ENCODE peak calls at places on chromosome 2, in seven cellular contexts. T is left lung; W is OCI-LY7; P is mammary epithelial cell; F is kidney; S is CD4-positive, alpha-beta memory T cell; D is uterus. A is an unnamed sample. For H3K4me1, the result is how much of the 10 kb centered on the place peaks cover.

GRCh38 chr2:67649331-67650071 is 252.4 kb downstream of the ETAA1 start:
- DNase-seq in T (peak), W (no peak), P (no peak), F (peak), S (no peak), D (peak), A (no peak)

GRCh38 chr2:138602166-138602460 is 100.5 kb downstream of the SPOPL start:
- DNase-seq in T (no peak), W (no peak), P (peak), F (no peak), S (no peak), D (no peak), A (no peak)

GRCh38 chr2:37768491-37768925 is 97.1 kb upstream of the CDC42EP3 start:
- DNase-seq in T (no peak), W (no peak), P (peak), F (no peak), S (no peak), D (peak), A (no peak)

GRCh38 chr2:101476605-101477208 is 1.8 kb upstream of the RFX8 start:
- DNase-seq in T (no peak), W (no peak), P (peak), F (no peak), S (no peak), D (no peak), A (no peak)

GRCh38 chr2:97673187-97673914 is 3.8 kb downstream of the C2orf92 start:
- DNase-seq in T (no peak), W (no peak), P (no peak), F (no peak), S (no peak), D (no peak), A (no peak)

GRCh38 chr2:26581991-26582842 is 58.9 kb downstream of the CIB4 start:
- DNase-seq in T (no peak), W (no peak), P (no peak), F (no peak), S (no peak), D (no peak), A (no peak)

GRCh38 chr2:42202299-42203008 is 33.3 kb downstream of the EML4 start:
- DNase-seq in T (no peak), W (no peak), P (no peak), F (no peak), S (no peak), D (no peak), A (no peak)

GRCh38 chr2:149175956-149176355 is 137.5 kb downstream of the LYPD6B start:
- DNase-seq in T (no peak), W (no peak), P (no peak), F (no peak), S (no peak), D (no peak), A (no peak)

GRCh38 chr2:105114551-105114950 is 76.7 kb downstream of the MRPS9 start:
- DNase-seq in T (no peak), W (peak), P (peak), F (no peak), S (peak), D (no peak), A (no peak)

GRCh38 chr2:70132244-70133126 is 45.2 kb downstream of the PCBP1 start:
- DNase-seq in T (peak), W (peak), P (peak), F (no peak), S (peak), D (peak), A (peak)

GRCh38 chr2:236689981-236690380 is 120.4 kb downstream of the ACKR3 start:
- DNase-seq in T (no peak), W (no peak), P (peak), F (no peak), S (no peak), D (no peak), A (no peak)

GRCh38 chr2:10821291-10821690 is 8.7 kb upstream of the PDIA6 start:
- DNase-seq in T (no peak), W (no peak), P (no peak), F (no peak), S (no peak), D (no peak), A (no peak)

GRCh38 chr2:173881466-173881865 is 83.7 kb downstream of the SP3 start:
- DNase-seq in T (no peak), W (peak), P (no peak), F (no peak), S (no peak), D (no peak), A (no peak)

GRCh38 chr2:64538764-64539433 is 14.8 kb downstream of the AFTPH start:
- DNase-seq in T (no peak), W (no peak), P (no peak), F (no peak), S (no peak), D (no peak), A (no peak)

GRCh38 chr2:171297951-171298350 is 135.8 kb downstream of the METTL8 start:
- DNase-seq in T (no peak), W (no peak), P (peak), F (no peak), S (no peak), D (no peak), A (no peak)

GRCh38 chr2:47165001-47165555 is 10.0 kb upstream of the STPG4 start:
- DNase-seq in T (no peak), W (no peak), P (no peak), F (no peak), S (no peak), D (no peak), A (no peak)

GRCh38 chr2:68687018-68687417 is 43.6 kb downstream of the PROKR1 start:
- DNase-seq in T (no peak), W (no peak), P (no peak), F (no peak), S (no peak), D (no peak), A (no peak)

GRCh38 chr2:75709297-75709696 is 1.4 kb downstream of the GCFC2 start:
- DNase-seq in T (no peak), W (peak), P (no peak), F (no peak), S (no peak), D (no peak), A (no peak)

GRCh38 chr2:236679906-236680305 is 110.3 kb downstream of the ACKR3 start:
- DNase-seq in T (no peak), W (no peak), P (peak), F (no peak), S (no peak), D (no peak), A (no peak)

GRCh38 chr2:212536385-212537310 is 2.0 kb downstream of the ERBB4 start:
- DNase-seq in T (no peak), W (no peak), P (no peak), F (peak), S (no peak), D (no peak), A (peak)

GRCh38 chr2:44291281-44292248 is 16.3 kb downstream of the SLC3A1 start:
- DNase-seq in T (peak), W (no peak), P (peak), F (peak), S (no peak), D (peak), A (peak)

GRCh38 chr2:133802366-133802765 is 234.1 kb upstream of the NCKAP5 start:
- DNase-seq in T (no peak), W (no peak), P (no peak), F (no peak), S (no peak), D (no peak), A (no peak)

GRCh38 chr2:232142049-232142448 is 180.5 kb downstream of the DIS3L2 start:
- DNase-seq in T (no peak), W (peak), P (peak), F (no peak), S (no peak), D (peak), A (peak)

GRCh38 chr2:186748354-186748753 is 54.5 kb downstream of the FAM171B start:
- DNase-seq in T (no peak), W (no peak), P (no peak), F (no peak), S (no peak), D (no peak), A (no peak)

GRCh38 chr2:152379089-152379488 is 44.1 kb downstream of the FMNL2 start:
- DNase-seq in T (no peak), W (no peak), P (no peak), F (no peak), S (no peak), D (no peak), A (no peak)

GRCh38 chr2:139790807-139791206 is 1010.6 kb upstream of the NXPH2 start:
- DNase-seq in T (no peak), W (peak), P (peak), F (no peak), S (no peak), D (no peak), A (no peak)

GRCh38 chr2:50513724-50514123 is 518.2 kb downstream of the NRXN1 start:
- DNase-seq in T (no peak), W (no peak), P (no peak), F (no peak), S (no peak), D (no peak), A (no peak)

GRCh38 chr2:191374366-191374765 is 129.2 kb downstream of the MYO1B start:
- DNase-seq in T (no peak), W (no peak), P (no peak), F (no peak), S (no peak), D (no peak), A (no peak)

GRCh38 chr2:221553333-221553732 is 18.8 kb downstream of the EPHA4 start:
- DNase-seq in T (no peak), W (no peak), P (no peak), F (no peak), S (no peak), D (no peak), A (no peak)

GRCh38 chr2:602571-603366 is 74.4 kb downstream of the TMEM18 start:
- DNase-seq in T (no peak), W (no peak), P (no peak), F (no peak), S (no peak), D (no peak), A (no peak)

GRCh38 chr2:176575237-176575744 is 306.0 kb downstream of the MTX2 start:
- DNase-seq in T (no peak), W (no peak), P (no peak), F (no peak), S (no peak), D (no peak), A (no peak)

GRCh38 chr2:209425082-209426071 is 1.5 kb downstream of the MAP2 start:
- DNase-seq in T (no peak), W (no peak), P (peak), F (no peak), S (no peak), D (no peak), A (peak)

GRCh38 chr2:62461707-62462106 is 44.3 kb downstream of the TMEM17 start:
- DNase-seq in T (no peak), W (no peak), P (peak), F (no peak), S (no peak), D (no peak), A (no peak)

GRCh38 chr2:1976725-1977416 is 232.6 kb upstream of the PXDN start:
- DNase-seq in T (no peak), W (no peak), P (no peak), F (no peak), S (no peak), D (no peak), A (no peak)

DNA sequence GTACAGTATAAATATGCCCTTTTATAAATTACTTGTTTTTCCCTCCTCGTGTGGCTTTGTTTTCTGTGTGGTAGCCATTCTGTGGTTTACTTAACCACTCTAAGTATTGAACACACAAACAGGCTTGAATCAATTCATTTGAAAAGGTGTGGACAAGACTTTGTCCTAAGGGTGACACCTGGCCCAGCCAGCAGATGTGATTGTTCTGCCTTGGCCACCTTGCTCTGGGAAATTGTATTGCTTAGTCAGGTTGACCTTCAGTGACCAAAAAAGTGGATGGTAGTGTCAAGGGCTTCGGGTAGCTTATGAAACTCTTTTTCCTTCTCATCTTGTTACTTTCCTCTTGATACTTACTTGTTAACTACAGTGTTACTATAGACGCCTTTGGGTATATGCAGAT is 61.9 kb downstream of the DGKD start:
- DNase-seq in T (no peak), W (no peak), P (no peak), F (no peak), S (no peak), D (no peak), A (no peak)
- H3K4me1 ChIP-seq in T (under half), W (half or more), P (under half), F (under half), S (half or more), D (under half), A (under half)

GRCh38 chr2:151299940-151300539 is 10.6 kb upstream of the NMI start:
- DNase-seq in T (no peak), W (no peak), P (no peak), F (no peak), S (no peak), D (no peak), A (no peak)
- H3K4me1 ChIP-seq in T (under half), W (under half), P (under half), F (under half), S (under half), D (under half), A (under half)

DNA sequence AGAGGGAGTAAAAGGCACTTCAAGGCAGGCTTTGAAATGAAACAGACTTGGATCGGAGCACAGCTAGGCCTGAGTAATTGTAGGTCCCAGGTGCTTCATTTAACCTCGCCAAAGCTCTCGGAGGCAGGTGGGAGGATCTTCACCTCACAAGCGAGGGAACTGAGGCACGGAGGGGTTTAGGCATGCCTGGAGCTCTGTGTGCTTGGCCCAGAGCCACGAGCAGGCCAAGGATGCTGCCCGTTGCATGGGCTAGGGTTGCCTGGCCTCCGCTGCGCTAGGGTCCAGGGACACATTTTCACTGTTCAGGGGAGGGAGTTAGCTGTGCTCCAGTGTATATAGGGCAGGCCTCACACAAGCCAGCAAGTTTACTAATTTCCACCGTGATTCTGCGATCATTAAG is 11.2 kb downstream of the TMEM37 start:
- DNase-seq in T (no peak), W (no peak), P (no peak), F (no peak), S (no peak), D (no peak), A (no peak)
- H3K4me1 ChIP-seq in T (under half), W (under half), P (under half), F (under half), S (under half), D (under half), A (under half)

DNA sequence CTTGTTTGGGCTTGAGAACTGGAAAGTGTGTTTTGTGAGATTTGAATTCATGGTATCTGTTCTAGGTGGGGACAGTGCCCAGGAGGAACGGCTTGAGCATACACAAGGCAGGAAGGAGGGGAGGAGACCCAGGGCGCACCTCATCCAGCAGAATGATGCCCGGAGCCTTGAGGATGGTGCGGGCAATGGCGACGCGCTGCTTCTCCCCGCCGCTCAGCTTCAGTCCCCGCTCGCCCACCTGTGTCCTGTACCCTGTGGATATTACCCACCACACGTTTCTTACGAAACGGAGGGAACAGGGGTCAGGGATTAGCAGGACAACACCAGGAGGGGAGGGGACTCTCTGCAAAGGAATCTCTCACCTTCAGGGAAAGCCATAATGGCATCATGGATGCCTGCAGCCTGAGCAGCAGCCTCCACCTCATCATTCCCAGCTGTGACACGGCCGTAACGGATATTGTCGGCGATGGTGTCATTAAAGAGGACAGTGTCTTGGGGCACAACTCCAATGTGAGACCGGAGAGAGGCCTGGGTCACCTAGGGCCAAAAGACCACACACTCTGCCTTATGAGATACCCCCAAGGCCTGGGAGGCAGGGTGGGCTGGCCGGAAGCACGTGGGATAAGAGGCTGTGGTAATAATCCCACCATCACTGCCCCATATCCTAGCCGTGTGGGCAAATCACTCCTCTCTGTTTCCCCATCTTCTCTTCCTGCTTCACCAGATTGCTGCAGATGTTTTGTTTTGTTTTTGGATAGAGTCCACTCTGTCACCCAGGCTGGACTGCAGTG is 4.2 kb downstream of the ZFAND2B start:
- DNase-seq in T (no peak), W (no peak), P (no peak), F (no peak), S (no peak), D (no peak), A (no peak)
- H3K4me1 ChIP-seq in T (under half), W (under half), P (under half), F (under half), S (under half), D (under half), A (under half)

DNA sequence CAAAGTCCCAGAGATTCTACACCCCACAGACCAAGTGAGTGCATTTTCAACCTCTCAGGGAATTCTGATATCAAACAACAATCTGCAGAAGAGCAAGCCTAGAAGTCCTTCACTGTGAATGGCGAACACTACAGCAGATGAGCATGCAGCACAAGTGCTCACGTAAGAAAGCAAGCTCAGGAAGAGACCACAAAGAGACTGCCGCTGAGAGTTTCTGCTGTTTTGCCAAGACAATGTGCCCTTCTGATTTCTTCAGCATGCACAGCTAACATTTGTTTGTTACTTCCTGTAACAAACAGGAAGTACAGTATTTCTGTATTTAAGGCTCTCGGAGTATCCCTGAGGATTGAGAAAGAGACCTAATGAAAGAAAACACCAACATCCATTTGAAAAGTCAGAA is 45.9 kb downstream of the MBOAT2 start:
- DNase-seq in T (no peak), W (no peak), P (no peak), F (no peak), S (no peak), D (no peak), A (no peak)
- H3K4me1 ChIP-seq in T (under half), W (under half), P (under half), F (under half), S (under half), D (under half), A (under half)

GRCh38 chr2:239316562-239317465 is 84.0 kb downstream of the HDAC4 start:
- DNase-seq in T (peak), W (no peak), P (no peak), F (no peak), S (no peak), D (peak), A (no peak)
- H3K4me1 ChIP-seq in T (under half), W (under half), P (under half), F (under half), S (under half), D (under half), A (under half)

GRCh38 chr2:162092008-162092390 is 18.0 kb upstream of the DPP4 start:
- DNase-seq in T (no peak), W (no peak), P (no peak), F (no peak), S (no peak), D (no peak), A (no peak)

GRCh38 chr2:162086904-162087303 is 12.9 kb upstream of the DPP4 start:
- DNase-seq in T (no peak), W (no peak), P (peak), F (no peak), S (no peak), D (no peak), A (no peak)

GRCh38 chr2:162092656-162093556 is 18.9 kb upstream of the DPP4 start:
- DNase-seq in T (peak), W (no peak), P (peak), F (no peak), S (no peak), D (peak), A (no peak)

GRCh38 chr2:162090109-162090508 is 16.1 kb upstream of the DPP4 start:
- DNase-seq in T (no peak), W (no peak), P (no peak), F (no peak), S (no peak), D (no peak), A (no peak)

GRCh38 chr2:162091325-162092007 is 17.5 kb upstream of the DPP4 start:
- DNase-seq in T (no peak), W (no peak), P (peak), F (peak), S (peak), D (no peak), A (no peak)
- H3K4me1 ChIP-seq in T (under half), W (under half), P (half or more), F (under half), S (under half), D (under half), A (under half)

GRCh38 chr2:55156326-55156725 is 75.8 kb downstream of the CLHC1 start:
- DNase-seq in T (no peak), W (no peak), P (no peak), F (no peak), S (no peak), D (peak), A (no peak)

GRCh38 chr2:55157474-55157884 is 74.6 kb downstream of the CLHC1 start:
- DNase-seq in T (no peak), W (no peak), P (peak), F (no peak), S (no peak), D (no peak), A (no peak)

GRCh38 chr2:55159037-55159651 is 72.9 kb downstream of the CLHC1 start:
- DNase-seq in T (peak), W (peak), P (no peak), F (peak), S (no peak), D (peak), A (no peak)

GRCh38 chr2:55159752-55160151 is 72.3 kb downstream of the CLHC1 start:
- DNase-seq in T (no peak), W (no peak), P (no peak), F (no peak), S (no peak), D (no peak), A (no peak)

GRCh38 chr2:55158111-55158814 is 73.8 kb downstream of the CLHC1 start:
- DNase-seq in T (no peak), W (peak), P (no peak), F (no peak), S (no peak), D (no peak), A (no peak)
- H3K4me1 ChIP-seq in T (half or more), W (under half), P (under half), F (under half), S (under half), D (under half), A (under half)

GRCh38 chr2:72821118-72821517 is 4.7 kb downstream of the EXOC6B start:
- DNase-seq in T (no peak), W (no peak), P (no peak), F (no peak), S (no peak), D (no peak), A (no peak)
- H3K4me1 ChIP-seq in T (under half), W (under half), P (under half), F (under half), S (under half), D (under half), A (under half)

A was measured in HAP-1.